ENCODE peak calls at places on chromosomes 16 and 17, in ten cellular contexts. D is stimulated activated CD8-positive, alpha-beta memory T cell treated with anti-CD3 and anti-CD28 coated beads, Interleukin-4, amount 100 ng/mL, for 1 hour; X is prostate gland; Q is DMS153; I is LHCN-M2; A is iPS-NIHi11; Y is stimulated activated CD4-positive, alpha-beta T cell treated with anti-CD3 and anti-CD28 coated beads, Interleukin-2, amount 100 ng/mL, for 48 hours; O is activated CD4-positive, alpha-beta T cell treated with anti-CD3 and anti-CD28 coated beads, Interleukin-2, amount 50 U/mL, for 48 hours; V is fibroblast of lung; P is activated naive CD4-positive, alpha-beta T cell. E is an unnamed sample.

GRCh38 chr16:57962756-57963155 is 8.2 kb downstream of the CNGB1 start:
- DNase-seq in Q (no peak), Y (no peak), I (no peak), X (no peak), P (no peak), A (no peak), O (no peak), V (no peak), D (no peak), E (no peak)

GRCh38 chr17:43766413-43767052 is 7.9 kb upstream of the SOST start:
- DNase-seq in O (peak), Q (no peak), P (peak), D (peak), V (peak), I (peak), Y (peak), X (peak), A (peak), E (no peak)

GRCh38 chr17:75685508-75685907 is 18.4 kb downstream of the SAP30BP start:
- DNase-seq in Q (no peak), Y (no peak), A (no peak), P (no peak), O (no peak), D (no peak), I (no peak), V (no peak), X (no peak), E (no peak)

GRCh38 chr17:19753661-19754463 is 5.8 kb upstream of the ALDH3A1 start:
- DNase-seq in V (no peak), Q (peak), P (no peak), I (peak), Y (no peak), X (peak), D (no peak), A (peak), O (no peak), E (peak)

GRCh38 chr17:27489045-27489715 is 32.9 kb downstream of the KSR1 start:
- DNase-seq in A (peak), Y (no peak), P (no peak), O (no peak), D (no peak), V (peak), X (peak), Q (no peak), I (peak), E (peak)

GRCh38 chr16:22318690-22319358 is 21.6 kb downstream of the POLR3E start:
- DNase-seq in D (no peak), A (peak), Y (peak), I (peak), Q (no peak), O (peak), P (peak), X (no peak), V (peak), E (peak)

GRCh38 chr17:10727192-10727591 is 2.6 kb downstream of the TMEM220 start:
- DNase-seq in A (no peak), Y (no peak), I (no peak), X (no peak), D (no peak), Q (no peak), V (no peak), O (no peak), P (no peak), E (peak)

GRCh38 chr17:38969281-38969680 is 2.1 kb upstream of the FBXO47 start:
- DNase-seq in D (no peak), Y (no peak), A (no peak), Q (no peak), O (no peak), P (no peak), X (no peak), V (no peak), I (no peak), E (no peak)

GRCh38 chr16:57104706-57105105 is 12.3 kb downstream of the CPNE2 start:
- DNase-seq in Y (no peak), Q (no peak), I (no peak), O (no peak), V (no peak), D (no peak), P (no peak), X (no peak), A (no peak), E (no peak)

GRCh38 chr17:45782889-45783592 is 1.1 kb upstream of the CRHR1 start:
- DNase-seq in Q (peak), X (no peak), V (no peak), P (peak), A (peak), D (no peak), I (no peak), O (peak), Y (peak), E (no peak)

GRCh38 chr17:35900280-35900679 is 20.1 kb upstream of the CCL5 start:
- DNase-seq in P (no peak), V (no peak), O (no peak), Q (no peak), A (no peak), Y (no peak), X (no peak), I (no peak), D (no peak), E (no peak)

GRCh38 chr17:74203439-74204240 is at the start of gene RPL38:
- DNase-seq in Q (peak), X (peak), D (peak), Y (peak), A (peak), P (peak), I (peak), V (peak), O (peak), E (peak)

GRCh38 chr16:48608871-48609452 is 1.0 kb downstream of the N4BP1 start:
- DNase-seq in Q (no peak), I (peak), X (no peak), O (peak), V (no peak), A (no peak), Y (no peak), P (no peak), D (no peak), E (no peak)

GRCh38 chr17:59423903-59424302 is 92.4 kb downstream of the YPEL2 start:
- DNase-seq in V (no peak), A (no peak), I (no peak), Q (no peak), D (no peak), Y (no peak), P (no peak), O (no peak), X (no peak), E (no peak)

GRCh38 chr16:87337247-87337646 is 20.1 kb upstream of the C16orf95 start:
- DNase-seq in O (no peak), V (no peak), P (no peak), D (no peak), Y (no peak), I (no peak), X (no peak), Q (no peak), A (no peak), E (no peak)

GRCh38 chr17:36837193-36837592 is 100.1 kb upstream of the LHX1 start:
- DNase-seq in Q (no peak), V (no peak), P (no peak), A (no peak), O (no peak), D (no peak), I (no peak), Y (no peak), X (no peak), E (no peak)

GRCh38 chr17:31416503-31416923 is 25.0 kb downstream of the RAB11FIP4 start:
- DNase-seq in Q (no peak), O (no peak), V (peak), D (no peak), P (no peak), A (no peak), I (no peak), Y (no peak), X (no peak), E (no peak)

GRCh38 chr17:79036609-79037008 is 12.6 kb downstream of the C1QTNF1 start:
- DNase-seq in I (peak), A (peak), O (no peak), V (peak), Q (no peak), Y (no peak), X (no peak), D (no peak), P (no peak), E (peak)

GRCh38 chr16:22924492-22924891 is 110.5 kb downstream of the HS3ST2 start:
- DNase-seq in I (no peak), D (no peak), X (no peak), Q (peak), V (no peak), Y (no peak), O (no peak), P (no peak), A (no peak), E (no peak)

GRCh38 chr16:31488630-31489564 is 6.0 kb downstream of the SLC5A2 start:
- DNase-seq in Y (no peak), P (no peak), D (no peak), Q (no peak), V (no peak), A (peak), I (no peak), X (no peak), O (no peak), E (no peak)

GRCh38 chr17:68087851-68088250 is 52.3 kb downstream of the KPNA2 start:
- DNase-seq in A (no peak), V (no peak), Q (no peak), D (no peak), Y (no peak), X (no peak), P (no peak), I (no peak), O (no peak), E (no peak)

GRCh38 chr16:89281189-89281577 is 63.7 kb downstream of the ZNF778 start:
- DNase-seq in I (no peak), Q (no peak), Y (no peak), P (no peak), O (no peak), X (no peak), D (no peak), A (no peak), V (no peak), E (no peak)

GRCh38 chr16:52578007-52578828 is 31.3 kb upstream of the TOX3 start:
- DNase-seq in D (no peak), X (no peak), A (no peak), V (no peak), I (no peak), P (no peak), Y (no peak), O (no peak), Q (no peak), E (no peak)

GRCh38 chr17:79698086-79698690 is 32.6 kb upstream of the ENPP7 start:
- DNase-seq in I (no peak), X (no peak), P (no peak), A (no peak), D (no peak), Y (no peak), O (no peak), Q (no peak), V (no peak), E (no peak)

E was measured in A172.